ENCODE peak calls at places on chromosome 20, in ten cellular contexts. One of them, this sample, is unnamed. For H3K4me1, the result is how much of the 10 kb centered on the place peaks cover.

GRCh38 chr20:57173041-57173440 is 93.4 kb downstream of the BMP7 start:
- DNase-seq in breast epithelium: no peak
- DNase-seq in GM12878: no peak
- DNase-seq in esophagus muscularis mucosa: no peak
- DNase-seq in SK-N-SH: no peak
- DNase-seq in stomach: no peak
- DNase-seq in GM23338: no peak
- DNase-seq in transverse colon: no peak
- DNase-seq in HepG2: no peak
- DNase-seq in HCT116: no peak
- DNase-seq in this sample: no peak

GRCh38 chr20:272718-273117 is 15.2 kb downstream of the DEFB132 start:
- DNase-seq in breast epithelium: no peak
- DNase-seq in GM12878: no peak
- DNase-seq in esophagus muscularis mucosa: no peak
- DNase-seq in SK-N-SH: no peak
- DNase-seq in stomach: no peak
- DNase-seq in GM23338: no peak
- DNase-seq in transverse colon: no peak
- DNase-seq in HepG2: no peak
- DNase-seq in HCT116: no peak
- DNase-seq in this sample: no peak

GRCh38 chr20:25226433-25227316 is 21.2 kb upstream of the PYGB start:
- DNase-seq in breast epithelium: no peak
- DNase-seq in GM12878: no peak
- DNase-seq in esophagus muscularis mucosa: no peak
- DNase-seq in SK-N-SH: peak
- DNase-seq in stomach: no peak
- DNase-seq in GM23338: no peak
- DNase-seq in transverse colon: no peak
- DNase-seq in HepG2: no peak
- DNase-seq in HCT116: no peak
- DNase-seq in this sample: peak

GRCh38 chr20:41818369-41818768 is 200.2 kb upstream of the CHD6 start:
- DNase-seq in breast epithelium: no peak
- DNase-seq in GM12878: no peak
- DNase-seq in esophagus muscularis mucosa: no peak
- DNase-seq in SK-N-SH: no peak
- DNase-seq in stomach: no peak
- DNase-seq in GM23338: no peak
- DNase-seq in transverse colon: no peak
- DNase-seq in HepG2: no peak
- DNase-seq in HCT116: no peak
- DNase-seq in this sample: no peak

GRCh38 chr20:5608448-5609161 is 141.6 kb upstream of the SHLD1 start:
- DNase-seq in breast epithelium: no peak
- DNase-seq in GM12878: no peak
- DNase-seq in esophagus muscularis mucosa: peak
- DNase-seq in SK-N-SH: no peak
- DNase-seq in stomach: no peak
- DNase-seq in GM23338: no peak
- DNase-seq in transverse colon: no peak
- DNase-seq in HepG2: no peak
- DNase-seq in HCT116: no peak
- DNase-seq in this sample: no peak

GRCh38 chr20:19137641-19138040 is 74.8 kb upstream of the SLC24A3 start:
- DNase-seq in breast epithelium: no peak
- DNase-seq in GM12878: no peak
- DNase-seq in esophagus muscularis mucosa: no peak
- DNase-seq in SK-N-SH: no peak
- DNase-seq in stomach: no peak
- DNase-seq in GM23338: no peak
- DNase-seq in transverse colon: no peak
- DNase-seq in HepG2: no peak
- DNase-seq in HCT116: no peak
- DNase-seq in this sample: no peak

GRCh38 chr20:50151034-50151743 is 2.3 kb downstream of the PEDS1 start:
- DNase-seq in breast epithelium: no peak
- DNase-seq in GM12878: no peak
- DNase-seq in esophagus muscularis mucosa: no peak
- DNase-seq in SK-N-SH: no peak
- DNase-seq in stomach: peak
- DNase-seq in GM23338: peak
- DNase-seq in transverse colon: peak
- DNase-seq in HepG2: no peak
- DNase-seq in HCT116: no peak
- DNase-seq in this sample: no peak

GRCh38 chr20:19964289-19965263 is 52.6 kb upstream of the NAA20 start:
- DNase-seq in breast epithelium: peak
- DNase-seq in GM12878: no peak
- DNase-seq in esophagus muscularis mucosa: no peak
- DNase-seq in SK-N-SH: no peak
- DNase-seq in stomach: peak
- DNase-seq in GM23338: no peak
- DNase-seq in transverse colon: peak
- DNase-seq in HepG2: peak
- DNase-seq in HCT116: no peak
- DNase-seq in this sample: no peak

GRCh38 chr20:25057234-25058050 is 497 bp downstream of the ACSS1 start:
- DNase-seq in breast epithelium: no peak
- DNase-seq in GM12878: no peak
- DNase-seq in esophagus muscularis mucosa: no peak
- DNase-seq in SK-N-SH: peak
- DNase-seq in stomach: peak
- DNase-seq in GM23338: peak
- DNase-seq in transverse colon: peak
- DNase-seq in HepG2: no peak
- DNase-seq in HCT116: no peak
- DNase-seq in this sample: peak

GRCh38 chr20:44585042-44585968 is 2.9 kb downstream of the PKIG start:
- DNase-seq in breast epithelium: no peak
- DNase-seq in GM12878: peak
- DNase-seq in esophagus muscularis mucosa: no peak
- DNase-seq in SK-N-SH: no peak
- DNase-seq in stomach: no peak
- DNase-seq in GM23338: peak
- DNase-seq in transverse colon: no peak
- DNase-seq in HepG2: no peak
- DNase-seq in HCT116: no peak
- DNase-seq in this sample: no peak

GRCh38 chr20:49717693-49718092 is 4.0 kb upstream of the B4GALT5 start:
- DNase-seq in breast epithelium: no peak
- DNase-seq in GM12878: no peak
- DNase-seq in esophagus muscularis mucosa: no peak
- DNase-seq in SK-N-SH: no peak
- DNase-seq in stomach: no peak
- DNase-seq in GM23338: no peak
- DNase-seq in transverse colon: no peak
- DNase-seq in HepG2: peak
- DNase-seq in HCT116: peak
- DNase-seq in this sample: no peak

GRCh38 chr20:57170343-57170742 is 96.1 kb downstream of the BMP7 start:
- DNase-seq in breast epithelium: no peak
- DNase-seq in GM12878: no peak
- DNase-seq in esophagus muscularis mucosa: no peak
- DNase-seq in SK-N-SH: no peak
- DNase-seq in stomach: no peak
- DNase-seq in GM23338: no peak
- DNase-seq in transverse colon: no peak
- DNase-seq in HepG2: no peak
- DNase-seq in HCT116: no peak
- DNase-seq in this sample: peak

GRCh38 chr20:25233016-25233772 is 14.7 kb upstream of the PYGB start:
- DNase-seq in breast epithelium: peak
- DNase-seq in GM12878: no peak
- DNase-seq in esophagus muscularis mucosa: no peak
- DNase-seq in SK-N-SH: no peak
- DNase-seq in stomach: peak
- DNase-seq in GM23338: no peak
- DNase-seq in transverse colon: peak
- DNase-seq in HepG2: peak
- DNase-seq in HCT116: no peak
- DNase-seq in this sample: no peak

GRCh38 chr20:47274449-47275108 is 81.9 kb downstream of the ZMYND8 start:
- DNase-seq in breast epithelium: no peak
- DNase-seq in GM12878: peak
- DNase-seq in esophagus muscularis mucosa: no peak
- DNase-seq in SK-N-SH: no peak
- DNase-seq in stomach: no peak
- DNase-seq in GM23338: no peak
- DNase-seq in transverse colon: no peak
- DNase-seq in HepG2: peak
- DNase-seq in HCT116: peak
- DNase-seq in this sample: no peak

GRCh38 chr20:47352332-47353223 is 3.9 kb downstream of the ZMYND8 start:
- DNase-seq in breast epithelium: no peak
- DNase-seq in GM12878: no peak
- DNase-seq in esophagus muscularis mucosa: no peak
- DNase-seq in SK-N-SH: peak
- DNase-seq in stomach: peak
- DNase-seq in GM23338: peak
- DNase-seq in transverse colon: peak
- DNase-seq in HepG2: no peak
- DNase-seq in HCT116: no peak
- DNase-seq in this sample: peak

GRCh38 chr20:9889270-9889981 is 50.5 kb upstream of the PAK5 start:
- DNase-seq in breast epithelium: no peak
- DNase-seq in GM12878: peak
- DNase-seq in esophagus muscularis mucosa: no peak
- DNase-seq in SK-N-SH: no peak
- DNase-seq in stomach: no peak
- DNase-seq in GM23338: no peak
- DNase-seq in transverse colon: no peak
- DNase-seq in HepG2: peak
- DNase-seq in HCT116: no peak
- DNase-seq in this sample: no peak
- H3K4me3 ChIP-seq in breast epithelium: no peak
- H3K4me3 ChIP-seq in GM12878: no peak
- H3K4me3 ChIP-seq in esophagus muscularis mucosa: no peak
- H3K4me3 ChIP-seq in SK-N-SH: no peak
- H3K4me3 ChIP-seq in stomach: no peak
- H3K4me3 ChIP-seq in GM23338: no peak
- H3K4me3 ChIP-seq in transverse colon: no peak
- H3K4me3 ChIP-seq in HepG2: no peak
- H3K4me3 ChIP-seq in HCT116: no peak
- H3K4me3 ChIP-seq in this sample: no peak

DNA sequence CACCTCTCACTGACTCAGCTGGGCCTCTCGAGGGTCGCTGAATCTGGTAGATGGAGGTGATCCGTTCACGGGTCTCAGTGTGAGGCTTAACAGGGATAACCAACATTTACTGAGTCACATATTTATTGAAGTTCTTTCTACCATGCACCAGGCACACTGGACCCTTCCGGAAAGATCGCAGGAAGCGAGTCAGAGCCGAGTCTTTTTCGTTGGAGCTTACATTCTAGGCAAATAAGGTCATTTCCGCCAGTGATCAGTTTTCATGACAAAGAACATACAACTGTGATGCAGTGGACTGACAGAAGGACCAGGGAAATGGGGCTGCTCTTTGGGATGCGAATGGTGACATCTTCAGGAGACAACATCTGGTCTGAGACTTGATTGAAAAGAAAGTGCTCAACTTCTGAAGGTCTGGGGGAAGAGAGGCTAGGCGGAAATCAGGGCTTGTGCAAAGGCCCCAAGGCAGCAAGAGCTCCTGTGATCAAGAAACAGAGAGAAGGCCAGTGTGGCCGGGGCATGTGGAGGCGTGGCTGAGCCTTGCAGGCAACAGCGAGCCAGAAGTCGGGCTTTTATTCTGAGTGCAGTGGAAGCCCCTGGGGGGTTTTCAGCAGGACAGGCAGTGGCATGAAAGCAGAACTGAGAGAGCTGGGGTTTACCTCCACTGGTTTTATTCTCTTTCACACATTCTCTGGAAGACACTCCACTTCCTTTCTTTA is 56.7 kb downstream of the APCDD1L start:
- DNase-seq in breast epithelium: no peak
- DNase-seq in GM12878: peak
- DNase-seq in esophagus muscularis mucosa: no peak
- DNase-seq in SK-N-SH: no peak
- DNase-seq in stomach: no peak
- DNase-seq in GM23338: no peak
- DNase-seq in transverse colon: no peak
- DNase-seq in HepG2: no peak
- DNase-seq in HCT116: no peak
- DNase-seq in this sample: no peak
- TF ChIP-seq POLR2AphosphoS5 in breast epithelium: no peak
- TF ChIP-seq POLR2AphosphoS5 in GM12878: peak
- TF ChIP-seq POLR2AphosphoS5 in esophagus muscularis mucosa: no peak
- TF ChIP-seq POLR2AphosphoS5 in SK-N-SH: no peak
- TF ChIP-seq POLR2AphosphoS5 in stomach: no peak
- TF ChIP-seq POLR2AphosphoS5 in GM23338: no peak
- TF ChIP-seq POLR2AphosphoS5 in transverse colon: no peak
- TF ChIP-seq POLR2AphosphoS5 in HepG2: no peak
- TF ChIP-seq POLR2AphosphoS5 in HCT116: no peak
- TF ChIP-seq POLR2AphosphoS5 in this sample: no peak

DNA sequence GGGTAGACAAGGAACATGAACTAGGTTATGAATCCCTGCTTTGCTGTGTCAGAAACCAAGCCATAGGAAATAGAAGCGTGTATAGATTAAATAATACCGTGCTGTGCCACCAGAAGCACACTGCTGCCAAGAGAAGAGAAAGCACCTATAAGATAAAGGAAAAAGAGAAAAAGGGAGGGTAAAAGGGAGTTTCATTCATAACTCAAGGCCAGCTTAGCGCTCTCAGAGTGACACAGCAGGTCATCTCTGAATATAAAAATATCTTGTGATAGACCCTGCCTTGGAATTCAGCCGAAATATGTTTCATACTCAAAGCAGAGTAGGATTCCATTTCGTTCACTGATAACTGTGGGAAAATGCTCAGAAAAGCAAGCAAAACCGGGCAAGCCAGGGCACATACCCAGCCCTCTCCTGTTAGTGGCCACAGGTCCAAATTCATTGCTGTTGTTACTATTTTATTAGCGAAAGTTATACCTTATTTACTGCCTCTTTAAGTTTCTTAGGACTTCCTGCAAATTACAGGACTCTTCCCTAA is 8.7 kb downstream of the JAG1 start:
- DNase-seq in breast epithelium: no peak
- DNase-seq in GM12878: no peak
- DNase-seq in esophagus muscularis mucosa: no peak
- DNase-seq in SK-N-SH: no peak
- DNase-seq in stomach: no peak
- DNase-seq in GM23338: no peak
- DNase-seq in transverse colon: no peak
- DNase-seq in HepG2: no peak
- DNase-seq in HCT116: no peak
- DNase-seq in this sample: no peak
- H3K4me1 ChIP-seq in breast epithelium: under half
- H3K4me1 ChIP-seq in GM12878: under half
- H3K4me1 ChIP-seq in esophagus muscularis mucosa: half or more
- H3K4me1 ChIP-seq in SK-N-SH: under half
- H3K4me1 ChIP-seq in stomach: half or more
- H3K4me1 ChIP-seq in GM23338: half or more
- H3K4me1 ChIP-seq in transverse colon: under half
- H3K4me1 ChIP-seq in HepG2: half or more
- H3K4me1 ChIP-seq in HCT116: under half
- H3K4me1 ChIP-seq in this sample: under half

DNA sequence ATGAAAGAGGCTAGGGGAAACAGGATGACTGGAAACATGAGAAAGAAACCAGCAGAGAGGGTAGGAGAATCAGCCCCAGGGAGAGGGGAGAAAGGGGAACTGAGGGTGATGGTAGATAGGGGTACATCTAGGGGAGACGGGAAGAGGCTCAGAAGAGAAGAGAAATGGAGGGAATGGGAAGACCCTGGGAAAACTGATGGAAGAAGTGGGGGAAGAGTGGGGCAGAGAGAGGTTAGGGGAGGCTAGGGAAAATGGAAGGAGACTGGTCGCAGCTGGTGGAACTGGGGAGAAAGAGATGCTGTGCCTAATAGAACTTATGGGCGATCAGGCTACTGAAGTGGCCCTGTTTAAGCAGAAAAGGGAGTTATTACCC is 548 bp downstream of the PROCR start:
- DNase-seq in breast epithelium: no peak
- DNase-seq in GM12878: no peak
- DNase-seq in esophagus muscularis mucosa: no peak
- DNase-seq in SK-N-SH: peak
- DNase-seq in stomach: no peak
- DNase-seq in GM23338: no peak
- DNase-seq in transverse colon: no peak
- DNase-seq in HepG2: no peak
- DNase-seq in HCT116: no peak
- DNase-seq in this sample: no peak
- H3K4me3 ChIP-seq in breast epithelium: peak
- H3K4me3 ChIP-seq in GM12878: no peak
- H3K4me3 ChIP-seq in esophagus muscularis mucosa: peak
- H3K4me3 ChIP-seq in SK-N-SH: peak
- H3K4me3 ChIP-seq in stomach: peak
- H3K4me3 ChIP-seq in GM23338: peak
- H3K4me3 ChIP-seq in transverse colon: peak
- H3K4me3 ChIP-seq in HepG2: peak
- H3K4me3 ChIP-seq in HCT116: peak
- H3K4me3 ChIP-seq in this sample: peak

This sample was measured in spleen.